ENCODE peak calls at places on chromosomes 2 and 18, in six cellular contexts. T, Y, O, F, R and U are unnamed samples.

GRCh38 chr18:74446178-74446577 is 10.9 kb downstream of the DIPK1C start:
- DNase-seq in F (no peak), Y (peak), O (no peak), R (no peak), T (no peak), U (no peak)

GRCh38 chr2:107412981-107413380 is 413.7 kb upstream of the RGPD4 start:
- DNase-seq in R (no peak), T (no peak), O (no peak), F (no peak), Y (no peak), U (no peak)

GRCh38 chr2:148658807-148659722 is 14.5 kb downstream of the EPC2 start:
- DNase-seq in R (no peak), F (no peak), O (no peak), T (no peak), Y (no peak), U (no peak)

GRCh38 chr2:40872580-40872979 is 420.7 kb upstream of the SLC8A1 start:
- DNase-seq in F (no peak), T (no peak), R (no peak), O (no peak), Y (no peak), U (no peak)

GRCh38 chr2:111161971-111162370 is 41.3 kb downstream of the BCL2L11 start:
- DNase-seq in T (no peak), F (peak), O (peak), R (no peak), Y (no peak), U (peak)

GRCh38 chr18:76604642-76605240 is 109.7 kb upstream of the ZNF516 start:
- DNase-seq in Y (no peak), R (no peak), O (no peak), T (no peak), F (no peak), U (no peak)

GRCh38 chr2:144774786-144775185 is 254.9 kb upstream of the ZEB2 start:
- DNase-seq in F (no peak), T (no peak), O (no peak), R (no peak), Y (no peak), U (no peak)

GRCh38 chr18:50507120-50507590 is 52.7 kb upstream of the MAPK4 start:
- DNase-seq in O (peak), F (no peak), Y (no peak), R (peak), T (no peak), U (peak)

GRCh38 chr2:237364655-237365054 is 49.3 kb downstream of the COL6A3 start:
- DNase-seq in F (no peak), R (no peak), Y (no peak), T (no peak), O (no peak), U (no peak)

GRCh38 chr2:127261835-127262234 is 32.1 kb downstream of the ERCC3 start:
- DNase-seq in O (no peak), F (no peak), T (no peak), R (no peak), Y (no peak), U (no peak)